ENCODE peak calls at places on chromosome 7, in four cellular contexts. D is lower lobe of right lung, P is heart left ventricle, W is A549. K is an unnamed sample. For H3K4me1, the result is how much of the 10 kb centered on the place peaks cover.

GRCh38 chr7:35253680-35254495 is at the start of gene TBX20:
- DNase-seq in W (peak), P (peak), D (peak), K (peak)

GRCh38 chr7:11727864-11728263 is 104.1 kb downstream of the THSD7A start:
- DNase-seq in P (no peak), W (no peak), D (no peak), K (no peak)

GRCh38 chr7:106022193-106022821 is 59.2 kb downstream of the CDHR3 start:
- DNase-seq in P (no peak), D (no peak), W (no peak), K (no peak)

GRCh38 chr7:64551375-64552142 is 11.3 kb downstream of the ZNF680 start:
- DNase-seq in P (no peak), D (no peak), W (no peak), K (no peak)

GRCh38 chr7:65554-65953 is 126.8 kb upstream of the FAM20C start:
- DNase-seq in W (no peak), P (no peak), D (peak), K (no peak)

GRCh38 chr7:105794741-105795729 is 81.4 kb downstream of the ATXN7L1 start:
- DNase-seq in W (no peak), D (no peak), P (no peak), K (no peak)

GRCh38 chr7:2445047-2445446 is 31.2 kb downstream of the GRIFIN start:
- DNase-seq in W (no peak), D (no peak), P (no peak), K (no peak)

GRCh38 chr7:127251458-127252379 is 1.0 kb downstream of the GRM8 start:
- DNase-seq in P (no peak), W (peak), D (no peak), K (no peak)

GRCh38 chr7:103990991-103991390 is 1.5 kb upstream of the RELN start:
- DNase-seq in W (no peak), D (no peak), P (no peak), K (no peak)

GRCh38 chr7:5370454-5371353 is 52.9 kb downstream of the TNRC18 start:
- DNase-seq in D (peak), W (no peak), P (no peak), K (no peak)

GRCh38 chr7:45402480-45403218 is 171.5 kb upstream of the ADCY1 start:
- DNase-seq in W (no peak), P (no peak), D (no peak), K (no peak)

GRCh38 chr7:140003913-140004382 is 58.8 kb downstream of the PARP12 start:
- DNase-seq in W (peak), D (no peak), P (no peak), K (peak)

GRCh38 chr7:141103847-141104429 is 30.1 kb downstream of the TMEM178B start:
- DNase-seq in D (no peak), P (no peak), W (no peak), K (no peak)

GRCh38 chr7:84982199-84982598 is 204.7 kb downstream of the SEMA3D start:
- DNase-seq in D (no peak), P (no peak), W (no peak), K (no peak)

GRCh38 chr7:74069086-74069541 is 14.5 kb upstream of the LIMK1 start:
- DNase-seq in W (no peak), P (peak), D (peak), K (no peak)

GRCh38 chr7:21972397-21972784 is 26.7 kb upstream of the CDCA7L start:
- DNase-seq in P (no peak), W (no peak), D (no peak), K (no peak)

GRCh38 chr7:38020134-38020533 is 99.7 kb downstream of the EPDR1 start:
- DNase-seq in P (no peak), D (no peak), W (no peak), K (no peak)

GRCh38 chr7:134212576-134213546 is 85.7 kb downstream of the LRGUK start:
- DNase-seq in P (no peak), W (no peak), D (peak), K (no peak)

GRCh38 chr7:124718032-124718766 is 47.4 kb downstream of the GPR37 start:
- DNase-seq in W (no peak), P (no peak), D (no peak), K (no peak)

GRCh38 chr7:3043544-3044395 is at the start of gene CARD11:
- DNase-seq in D (no peak), P (no peak), W (no peak), K (no peak)

GRCh38 chr7:22935269-22935668 is 78.7 kb downstream of the HYCC1 start:
- DNase-seq in D (no peak), P (no peak), W (no peak), K (no peak)

GRCh38 chr7:27064169-27064568 is 31.6 kb downstream of the HOXA1 start:
- DNase-seq in W (no peak), D (no peak), P (no peak), K (no peak)

GRCh38 chr7:44087914-44088838 is 5.8 kb upstream of the POLM start:
- DNase-seq in W (no peak), D (peak), P (peak), K (no peak)

GRCh38 chr7:1233328-1234048 is 816 bp downstream of the UNCX start:
- DNase-seq in P (no peak), W (no peak), D (no peak), K (no peak)

GRCh38 chr7:140623995-140624902 is 16.4 kb downstream of the DENND2A start:
- DNase-seq in W (no peak), D (no peak), P (no peak), K (peak)

GRCh38 chr7:80346704-80347103 is 165.2 kb downstream of the GNAT3 start:
- DNase-seq in P (no peak), D (no peak), W (no peak), K (no peak)

GRCh38 chr7:1674161-1675035 is 4.3 kb downstream of the ELFN1 start:
- DNase-seq in W (no peak), D (peak), P (peak), K (no peak)

GRCh38 chr7:31646969-31647368 is 40.0 kb upstream of the PPP1R17 start:
- DNase-seq in D (no peak), W (no peak), P (no peak), K (no peak)

GRCh38 chr7:76372984-76373833 is 14.4 kb upstream of the YWHAG start:
- DNase-seq in D (peak), W (peak), P (peak), K (no peak)

GRCh38 chr7:128914566-128915151 is 4.2 kb upstream of the KCP start:
- DNase-seq in D (no peak), P (no peak), W (no peak), K (no peak)

GRCh38 chr7:101519324-101520017 is 109.6 kb downstream of the MYL10 start:
- DNase-seq in P (peak), W (no peak), D (no peak), K (no peak)

GRCh38 chr7:109246330-109247077 is 676.8 kb downstream of the DNAJB9 start:
- DNase-seq in W (no peak), P (no peak), D (no peak), K (no peak)

GRCh38 chr7:116173051-116174028 is 37.0 kb upstream of the TES start:
- DNase-seq in P (no peak), D (no peak), W (peak), K (no peak)

GRCh38 chr7:106151459-106152312 is 39.6 kb upstream of the SYPL1 start:
- DNase-seq in D (no peak), P (no peak), W (no peak), K (no peak)

GRCh38 chr7:128264477-128264876 is 23.4 kb downstream of the LEP start:
- DNase-seq in D (no peak), P (no peak), W (no peak), K (no peak)

GRCh38 chr7:116601426-116601825 is 70.6 kb upstream of the MET start:
- DNase-seq in W (no peak), D (no peak), P (no peak), K (no peak)

GRCh38 chr7:50267525-50268041 is 36.9 kb upstream of the IKZF1 start:
- DNase-seq in D (no peak), P (no peak), W (no peak), K (no peak)
- H3K4me1 ChIP-seq in D (under half), P (under half), W (under half), K (under half)

GRCh38 chr7:92784935-92785334 is 51.4 kb downstream of the CDK6 start:
- DNase-seq in P (no peak), W (no peak), D (no peak), K (no peak)
- H3K4me1 ChIP-seq in P (under half), W (half or more), D (under half), K (under half)

GRCh38 chr7:102978280-102978679 is 65.5 kb downstream of the LRRC17 start:
- DNase-seq in P (peak), D (no peak), W (peak), K (no peak)
- H3K4me1 ChIP-seq in P (under half), D (under half), W (under half), K (under half)

DNA sequence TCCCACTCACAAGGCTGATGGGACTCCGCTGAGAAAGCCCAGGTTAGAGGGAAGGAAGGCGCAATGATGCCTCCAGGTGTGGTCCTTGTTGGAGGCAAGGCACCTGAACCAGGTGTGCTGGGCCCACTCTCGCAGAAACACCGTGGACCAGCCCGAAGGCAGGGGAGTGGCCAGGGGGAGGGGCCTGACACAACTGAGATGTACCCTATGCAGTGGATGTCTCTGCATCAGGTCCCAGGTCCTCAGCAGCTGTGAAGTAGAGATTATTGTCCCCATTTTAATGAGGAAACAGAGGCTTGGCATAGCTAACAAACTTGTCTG is 32.0 kb downstream of the GBX1 start:
- DNase-seq in D (no peak), W (no peak), P (no peak), K (no peak)
- H3K4me1 ChIP-seq in D (under half), W (under half), P (under half), K (under half)

K was measured in Caco-2.